ENCODE peak calls at places on chromosomes 12 and 14, in five cellular contexts. N is A549, Z is H1, T is HepG2, F is K562. R is an unnamed sample.

GRCh38 chr12:65638324-65638723 is 186.0 kb upstream of the HMGA2 start:
- DNase-seq in N (no peak), Z (no peak), T (no peak), F (no peak), R (no peak)

GRCh38 chr12:116434155-116435065 is 124.8 kb upstream of the MAP1LC3B2 start:
- DNase-seq in N (peak; percentile 81), Z (peak; percentile 61), T (no peak), F (peak; percentile 38), R (peak; percentile 59)

GRCh38 chr14:71290960-71291466 is 383.8 kb downstream of the PCNX1 start:
- DNase-seq in N (peak; percentile 7), Z (no peak), T (peak; percentile 31), F (no peak), R (peak; percentile 85)

GRCh38 chr14:31550589-31550988 is 10.6 kb upstream of the NUBPL start:
- DNase-seq in N (no peak), Z (no peak), T (no peak), F (no peak), R (no peak)

GRCh38 chr12:24881724-24882371 is 67.1 kb downstream of the BCAT1 start:
- DNase-seq in N (no peak), Z (no peak), T (no peak), F (no peak), R (no peak)

GRCh38 chr12:20588057-20588456 is 107.1 kb upstream of the SLCO1C1 start:
- DNase-seq in N (no peak), Z (no peak), T (no peak), F (no peak), R (no peak)

GRCh38 chr12:65602191-65602578 is 222.1 kb upstream of the HMGA2 start:
- DNase-seq in N (no peak), Z (no peak), T (no peak), F (no peak), R (no peak)

GRCh38 chr12:8844665-8845064 is 22.2 kb downstream of the A2ML1 start:
- DNase-seq in N (no peak), Z (no peak), T (peak; percentile 10), F (peak; percentile 34), R (no peak)

GRCh38 chr12:51972849-51973273 is 21.4 kb downstream of the ACVR1B start:
- DNase-seq in N (no peak), Z (no peak), T (no peak), F (peak; percentile 83), R (peak; percentile 97)

GRCh38 chr14:49999216-49999761 is 106.4 kb downstream of the ARF6 start:
- DNase-seq in N (peak; percentile 87), Z (no peak), T (no peak), F (peak; percentile 63), R (peak; percentile 76)

GRCh38 chr12:109987615-109988014 is 8.6 kb downstream of the GIT2 start:
- DNase-seq in N (no peak), Z (no peak), T (no peak), F (no peak), R (no peak)

GRCh38 chr12:110245278-110245868 is 35.7 kb upstream of the ATP2A2 start:
- DNase-seq in N (no peak), Z (peak; percentile 76), T (peak; percentile 29), F (no peak), R (peak; percentile 20)

GRCh38 chr14:104316121-104316722 is 177.8 kb downstream of the KIF26A start:
- DNase-seq in N (no peak), Z (no peak), T (no peak), F (no peak), R (no peak)

GRCh38 chr12:88242161-88242925 is 100.2 kb downstream of the TMTC3 start:
- DNase-seq in N (peak; percentile 31), Z (no peak), T (no peak), F (no peak), R (peak; percentile 89)

GRCh38 chr12:10716704-10717315 is 6.3 kb downstream of the YBX3 start:
- DNase-seq in N (peak; percentile 51), Z (no peak), T (no peak), F (no peak), R (peak; percentile 95)

GRCh38 chr12:28578833-28579252 is 388.6 kb downstream of the CCDC91 start:
- DNase-seq in N (no peak), Z (no peak), T (no peak), F (no peak), R (no peak)

GRCh38 chr14:32419429-32419828 is 90.3 kb downstream of the AKAP6 start:
- DNase-seq in N (no peak), Z (no peak), T (no peak), F (no peak), R (no peak)

GRCh38 chr12:67646775-67647174 is 1.8 kb upstream of the DYRK2 start:
- DNase-seq in N (no peak), Z (no peak), T (no peak), F (no peak), R (no peak)

GRCh38 chr12:116880213-116880816 is 926 bp downstream of the HRK start:
- DNase-seq in N (no peak), Z (no peak), T (no peak), F (no peak), R (peak; percentile 33)

GRCh38 chr12:124722871-124723270 is 140.8 kb downstream of the SCARB1 start:
- DNase-seq in N (no peak), Z (no peak), T (no peak), F (no peak), R (no peak)

GRCh38 chr12:55396326-55396725 is 4.0 kb upstream of the OR6C65 start:
- DNase-seq in N (no peak), Z (no peak), T (no peak), F (no peak), R (no peak)

GRCh38 chr12:107515446-107515958 is 170.1 kb upstream of the PWP1 start:
- DNase-seq in N (peak; percentile 87), Z (no peak), T (no peak), F (no peak), R (peak; percentile 73)

DNA sequence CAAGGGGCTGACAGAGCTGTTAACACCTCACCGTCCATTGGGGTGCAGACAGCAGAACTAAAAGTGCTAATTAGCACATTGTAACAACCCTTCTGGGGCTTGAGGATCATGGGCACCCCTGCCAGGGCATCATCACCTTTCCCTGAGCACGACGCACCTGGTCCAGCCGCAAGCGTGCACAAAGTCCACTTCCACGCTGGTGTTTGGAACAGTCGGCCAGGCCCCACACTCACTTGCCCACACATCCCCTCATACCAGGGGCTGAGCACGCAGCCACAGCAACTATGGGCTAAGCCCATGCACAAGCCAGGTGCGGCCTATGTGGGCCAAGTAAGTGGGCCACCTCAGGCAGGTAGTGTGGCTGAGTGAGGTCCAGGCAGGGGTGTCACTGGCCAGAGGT is 148.7 kb downstream of the CCDC59 start:
- DNase-seq in N (no peak), Z (no peak), T (no peak), F (no peak), R (no peak)
- TF ChIP-seq POLR2A in N (no peak), Z (no peak), T (no peak), F (no peak), R (no peak)

DNA sequence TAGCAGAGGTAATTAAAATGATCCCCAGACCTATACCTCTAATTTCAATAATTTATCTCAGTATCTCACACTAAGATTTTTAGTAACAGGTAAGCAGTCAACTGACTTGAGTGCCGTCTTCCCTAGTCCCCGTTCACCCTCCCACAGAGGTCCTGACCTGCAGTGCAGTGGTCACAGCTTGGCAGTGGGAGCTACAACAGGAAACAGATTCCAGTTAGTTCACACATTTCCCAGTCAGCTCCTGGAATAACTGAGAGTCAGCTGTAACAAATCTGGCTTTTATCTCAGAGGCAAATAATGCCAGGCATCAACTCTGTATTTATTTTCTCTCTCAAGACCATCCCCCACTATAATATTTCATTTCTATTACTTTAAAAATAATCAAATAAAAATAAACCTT is 308.2 kb downstream of the ATP23 start:
- DNase-seq in N (no peak), Z (no peak), T (no peak), F (no peak), R (peak; percentile 67)
- TF ChIP-seq JUN in N (no peak), Z (no peak), T (no peak), F (no peak), R (no peak)

GRCh38 chr12:7190268-7191055 is 976 bp downstream of the PEX5 start:
- DNase-seq in N (peak; percentile 7), Z (peak; percentile 65), T (peak; percentile 12), F (no peak), R (no peak)

GRCh38 chr12:7188557-7189397 is 709 bp upstream of the PEX5 start:
- DNase-seq in N (peak; percentile 79), Z (peak; percentile 90), T (peak; percentile 64), F (peak; percentile 50), R (peak; percentile 95)

GRCh38 chr12:7189398-7190267 is at the start of gene PEX5:
- DNase-seq in N (peak; percentile 89), Z (peak; percentile 81), T (peak; percentile 83), F (peak; percentile 89), R (peak; percentile 86)
- TF ChIP-seq POLR2A in N (peak; percentile 36), Z (peak; percentile 49), T (peak; percentile 50), F (no peak), R (no peak)

DNA sequence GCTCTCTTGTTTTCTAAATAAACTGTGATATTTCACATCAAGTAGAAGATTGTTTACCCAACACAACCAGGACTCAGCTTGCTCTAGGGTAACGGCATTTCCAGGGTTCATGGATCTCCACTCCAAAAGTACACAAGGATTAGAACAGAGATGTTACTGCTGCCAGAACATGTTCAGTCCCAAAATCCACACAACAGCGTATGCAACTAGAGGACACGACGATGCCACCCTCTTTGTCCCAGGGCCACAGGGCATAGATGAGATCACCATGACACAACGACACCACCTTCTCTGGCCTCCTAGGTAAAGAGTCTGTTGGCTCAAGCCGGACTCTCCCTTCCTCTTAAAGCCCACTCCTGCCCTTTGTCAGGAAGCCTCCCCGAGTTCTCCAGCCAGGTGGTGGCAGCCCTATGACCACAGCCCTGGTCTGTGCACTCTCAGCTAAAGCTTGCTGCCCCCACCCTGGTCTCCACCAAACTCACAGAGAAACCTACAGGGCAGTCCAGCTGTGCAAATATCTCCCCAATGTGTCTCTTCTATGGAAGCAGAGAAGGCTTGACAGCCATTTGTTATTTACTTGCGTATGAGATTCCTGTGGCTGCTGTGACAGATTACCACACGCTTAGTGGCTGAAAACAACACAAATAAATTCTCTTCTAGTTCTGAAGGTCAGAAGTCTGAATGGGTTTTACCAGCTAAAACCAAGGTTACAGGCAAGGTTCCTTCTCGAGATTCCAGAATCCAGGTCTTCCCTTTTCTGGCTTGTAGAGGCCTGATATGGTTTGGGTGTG is 10.3 kb downstream of the CLMN start:
- DNase-seq in N (no peak), Z (no peak), T (no peak), F (no peak), R (no peak)
- TF ChIP-seq JUN in N (no peak), Z (no peak), T (no peak), F (no peak), R (no peak)

GRCh38 chr12:132726386-132726785 is 15.7 kb downstream of the PGAM5 start:
- DNase-seq in N (no peak), Z (no peak), T (no peak), F (no peak), R (no peak)

GRCh38 chr12:132724506-132725220 is 14.0 kb downstream of the PGAM5 start:
- DNase-seq in N (no peak), Z (no peak), T (no peak), F (no peak), R (no peak)

GRCh38 chr12:132720606-132721005 is 10.0 kb downstream of the PGAM5 start:
- DNase-seq in N (no peak), Z (no peak), T (no peak), F (no peak), R (no peak)

GRCh38 chr12:132723764-132724140 is 13.1 kb downstream of the PGAM5 start:
- DNase-seq in N (no peak), Z (no peak), T (no peak), F (no peak), R (no peak)

GRCh38 chr12:132723015-132723763 is 12.5 kb downstream of the PGAM5 start:
- DNase-seq in N (no peak), Z (no peak), T (no peak), F (no peak), R (no peak)
- TF ChIP-seq POLR2A in N (no peak), Z (no peak), T (no peak), F (peak; percentile 36), R (no peak)